ENCODE peak calls at places on chromosomes 3 and 15, in five cellular contexts. G is lung; E is prostate gland; P is CD8-positive, alpha-beta T cell; V is psoas muscle. U is an unnamed sample. For H3K36me3, the result is how much of the 10 kb centered on the place peaks cover.

GRCh38 chr3:126155819-126156218 is 24.6 kb downstream of the ALDH1L1 start:
- DNase-seq in G (peak), E (no peak), P (no peak), V (no peak), U (no peak)

GRCh38 chr3:113560845-113561623 is 28.7 kb downstream of the SIDT1 start:
- DNase-seq in G (no peak), E (no peak), P (no peak), V (no peak), U (no peak)

GRCh38 chr3:30904986-30905385 is 10.5 kb upstream of the GADL1 start:
- DNase-seq in G (no peak), E (no peak), P (no peak), V (no peak), U (no peak)

GRCh38 chr3:52039846-52040245 is 16.5 kb downstream of the DUSP7 start:
- DNase-seq in G (peak), E (peak), P (no peak), V (peak), U (no peak)

GRCh38 chr3:71031914-71032521 is 551.5 kb downstream of the FOXP1 start:
- DNase-seq in G (no peak), E (no peak), P (no peak), V (peak), U (no peak)

GRCh38 chr15:101578443-101578894 is 73.7 kb downstream of the TM2D3 start:
- DNase-seq in G (no peak), E (peak), P (no peak), V (peak), U (peak)

GRCh38 chr3:172339892-172340291 is 108.4 kb downstream of the GHSR start:
- DNase-seq in G (no peak), E (no peak), P (no peak), V (no peak), U (no peak)

GRCh38 chr3:195906865-195907729 is 1.3 kb downstream of the TNK2 start:
- DNase-seq in G (peak), E (peak), P (peak), V (peak), U (peak)

GRCh38 chr15:60052796-60053195 is 48.7 kb downstream of the FOXB1 start:
- DNase-seq in G (no peak), E (no peak), P (no peak), V (no peak), U (no peak)

GRCh38 chr15:96219681-96220080 is 110.8 kb upstream of the NR2F2 start:
- DNase-seq in G (no peak), E (no peak), P (no peak), V (no peak), U (no peak)

GRCh38 chr15:88985547-88986393 is 72.6 kb upstream of the MFGE8 start:
- DNase-seq in G (no peak), E (no peak), P (no peak), V (no peak), U (no peak)

GRCh38 chr15:100759116-100759515 is 120.5 kb upstream of the ALDH1A3 start:
- DNase-seq in G (no peak), E (no peak), P (no peak), V (no peak), U (no peak)

GRCh38 chr15:44064706-44065105 is 130.4 kb downstream of the FRMD5 start:
- DNase-seq in G (no peak), E (no peak), P (no peak), V (no peak), U (no peak)

GRCh38 chr3:163362154-163362553 is 1716.1 kb downstream of the SI start:
- DNase-seq in G (no peak), E (no peak), P (no peak), V (no peak), U (no peak)

GRCh38 chr3:3610581-3611298 is 188.5 kb upstream of the LRRN1 start:
- DNase-seq in G (no peak), E (no peak), P (no peak), V (no peak), U (no peak)

GRCh38 chr3:194489736-194490612 is 3.2 kb upstream of the ATP13A3 start:
- DNase-seq in G (no peak), E (no peak), P (no peak), V (no peak), U (no peak)

GRCh38 chr3:24857945-24858344 is 363.3 kb upstream of the THRB start:
- DNase-seq in G (no peak), E (no peak), P (no peak), V (no peak), U (no peak)

GRCh38 chr3:134846943-134847342 is 51.9 kb downstream of the EPHB1 start:
- DNase-seq in G (no peak), E (no peak), P (no peak), V (no peak), U (no peak)

GRCh38 chr3:3631114-3631513 is 168.1 kb upstream of the LRRN1 start:
- DNase-seq in G (no peak), E (no peak), P (no peak), V (no peak), U (no peak)

GRCh38 chr15:35630570-35630969 is 84.6 kb upstream of the DPH6 start:
- DNase-seq in G (no peak), E (no peak), P (no peak), V (no peak), U (no peak)

GRCh38 chr3:192869131-192870027 is 48.3 kb downstream of the MB21D2 start:
- DNase-seq in G (no peak), E (no peak), P (no peak), V (peak), U (no peak)

GRCh38 chr3:36244728-36245127 is 135.6 kb upstream of the STAC start:
- DNase-seq in G (no peak), E (no peak), P (no peak), V (no peak), U (no peak)

GRCh38 chr15:89417206-89417725 is 79.1 kb downstream of the RHCG start:
- DNase-seq in G (no peak), E (no peak), P (no peak), V (no peak), U (no peak)

GRCh38 chr3:39577541-39577940 is 110.1 kb downstream of the MOBP start:
- DNase-seq in G (no peak), E (no peak), P (no peak), V (no peak), U (no peak)

GRCh38 chr3:71103430-71103881 is 480.1 kb downstream of the FOXP1 start:
- DNase-seq in G (peak), E (no peak), P (no peak), V (peak), U (peak)

GRCh38 chr3:177610677-177611654 is 413.7 kb upstream of the TBL1XR1 start:
- DNase-seq in G (peak), E (no peak), P (peak), V (no peak), U (peak)

GRCh38 chr3:73214846-73215245 is 153.4 kb downstream of the EBLN2 start:
- DNase-seq in G (no peak), E (no peak), P (no peak), V (no peak), U (no peak)

GRCh38 chr3:73210759-73211158 is 149.3 kb downstream of the EBLN2 start:
- DNase-seq in G (no peak), E (no peak), P (no peak), V (no peak), U (no peak)

GRCh38 chr3:73213906-73214305 is 152.4 kb downstream of the EBLN2 start:
- DNase-seq in G (no peak), E (no peak), P (no peak), V (no peak), U (no peak)

GRCh38 chr3:73215286-73215685 is 153.8 kb downstream of the EBLN2 start:
- DNase-seq in G (no peak), E (no peak), P (no peak), V (no peak), U (no peak)

GRCh38 chr3:73212683-73213082 is 151.2 kb downstream of the EBLN2 start:
- DNase-seq in G (no peak), E (no peak), P (no peak), V (no peak), U (no peak)
- H3K27ac ChIP-seq in G (no peak), E (no peak), P (no peak), V (no peak), U (no peak)

DNA sequence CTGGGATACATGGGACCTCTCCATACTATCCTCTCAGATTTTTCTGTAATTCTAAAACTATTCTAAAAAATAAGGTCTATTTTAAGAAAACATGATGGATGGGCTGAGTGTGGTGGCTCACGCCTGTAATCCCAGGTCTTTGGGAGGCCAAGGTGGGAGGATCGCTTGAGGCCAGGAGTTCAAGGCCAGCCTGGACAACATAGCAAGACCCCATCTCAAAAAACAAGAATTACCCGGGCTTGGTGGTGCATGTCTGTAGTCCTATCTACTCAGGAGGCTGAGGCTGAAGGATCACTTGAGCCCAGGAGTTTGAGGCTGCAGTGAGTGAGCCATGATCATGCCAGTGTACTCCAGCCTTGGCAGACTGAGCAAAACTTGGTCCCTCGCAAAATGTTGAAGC is 9.4 kb downstream of the ZNF639 start:
- DNase-seq in G (no peak), E (no peak), P (no peak), V (no peak), U (no peak)
- H3K36me3 ChIP-seq in G (under half), E (under half), P (under half), V (under half), U (under half)

DNA sequence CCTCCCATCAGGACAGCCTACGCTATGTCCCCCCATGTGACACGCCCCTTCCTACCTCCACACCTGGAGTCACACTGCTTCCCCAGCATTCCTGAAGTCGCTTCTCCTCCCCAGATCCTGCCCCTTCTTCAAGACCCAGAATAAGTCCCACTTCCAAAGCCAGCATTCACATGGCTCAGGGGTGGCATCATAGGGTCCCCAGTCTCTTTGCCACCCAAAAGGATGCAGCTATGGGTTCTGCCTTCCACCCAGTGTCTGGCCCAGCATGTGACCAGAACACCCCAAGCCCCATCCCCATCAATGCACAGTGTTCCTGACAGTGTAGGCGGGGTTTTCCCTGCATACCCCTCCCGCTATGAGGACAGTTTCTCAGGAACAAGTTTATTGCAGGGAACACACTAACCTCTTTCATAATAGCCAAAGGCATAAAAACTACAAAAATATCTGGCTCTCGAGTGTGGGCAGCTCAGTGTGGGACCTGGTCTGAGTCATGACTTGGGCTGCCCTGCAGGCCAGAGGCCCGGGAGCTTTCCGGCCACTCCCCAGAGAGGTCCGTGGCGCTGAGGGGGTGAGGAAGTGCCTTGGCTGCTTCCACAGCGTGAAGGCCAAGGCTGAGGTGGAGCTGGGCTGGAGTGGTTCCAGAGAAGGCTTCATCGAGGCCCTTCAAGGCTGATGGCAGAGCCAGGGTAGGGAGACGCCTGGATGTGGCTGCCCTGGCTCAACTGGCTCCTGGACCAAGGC is 5.8 kb downstream of the ISLR start:
- DNase-seq in G (peak), E (no peak), P (no peak), V (peak), U (no peak)
- H3K27ac ChIP-seq in G (peak), E (no peak), P (no peak), V (peak), U (no peak)

GRCh38 chr15:79311901-79312553 is 1.1 kb downstream of the TMED3 start:
- DNase-seq in G (no peak), E (no peak), P (no peak), V (no peak), U (no peak)

GRCh38 chr15:79314811-79315210 is 3.9 kb downstream of the TMED3 start:
- DNase-seq in G (peak), E (peak), P (no peak), V (no peak), U (no peak)

GRCh38 chr15:79316864-79317263 is 6.0 kb downstream of the TMED3 start:
- DNase-seq in G (no peak), E (no peak), P (no peak), V (no peak), U (no peak)

GRCh38 chr15:79315623-79316328 is 4.9 kb downstream of the TMED3 start:
- DNase-seq in G (no peak), E (no peak), P (no peak), V (no peak), U (no peak)

DNA sequence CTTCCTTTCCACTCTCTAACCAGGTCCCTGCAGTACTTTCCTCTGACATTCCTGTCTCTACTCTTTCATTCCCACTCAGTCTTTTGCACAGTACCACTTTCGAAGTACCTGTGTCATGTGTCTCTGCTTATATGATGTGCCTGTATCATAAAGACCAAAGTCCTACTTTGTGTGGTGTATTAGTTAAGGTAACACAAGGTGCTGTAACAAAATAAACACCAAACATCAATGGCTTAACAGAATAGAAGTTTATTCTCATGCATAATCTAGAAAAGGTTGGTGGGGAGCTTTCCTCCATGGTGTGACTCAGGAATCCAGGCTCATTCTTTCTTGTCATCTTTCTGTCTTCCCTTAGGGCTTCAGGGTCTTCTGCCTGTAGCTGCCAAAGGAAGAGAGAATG is 3.3 kb downstream of the TMED3 start:
- DNase-seq in G (no peak), E (no peak), P (no peak), V (no peak), U (no peak)
- H3K36me3 ChIP-seq in G (under half), E (under half), P (under half), V (under half), U (under half)

U was measured in colonic mucosa.